ENCODE peak calls at places on chromosomes 3 and 15, in eight cellular contexts. H, W, S, I, M, L, D and F are unnamed samples.

GRCh38 chr15:51299187-51300015 is 39.0 kb downstream of the CYP19A1 start:
- DNase-seq in H (peak), W (no peak), S (no peak), I (no peak), M (no peak), L (no peak), D (no peak), F (no peak)

GRCh38 chr3:126894516-126894915 is 88.4 kb upstream of the PLXNA1 start:
- DNase-seq in H (no peak), W (no peak), S (no peak), I (no peak), M (no peak), L (no peak), D (no peak), F (no peak)

GRCh38 chr3:94990952-94991705 is 928.3 kb downstream of the NSUN3 start:
- DNase-seq in H (no peak), W (no peak), S (no peak), I (no peak), M (no peak), L (no peak), D (no peak), F (no peak)

GRCh38 chr3:99852851-99853250 is 35.2 kb downstream of the CMSS1 start:
- DNase-seq in H (no peak), W (no peak), S (no peak), I (no peak), M (no peak), L (no peak), D (no peak), F (no peak)

GRCh38 chr3:122918576-122919290 is 108.8 kb downstream of the SEMA5B start:
- DNase-seq in H (no peak), W (no peak), S (no peak), I (no peak), M (no peak), L (no peak), D (no peak), F (no peak)

GRCh38 chr3:59535791-59536221 is 486.0 kb upstream of the CFAP20DC start:
- DNase-seq in H (no peak), W (no peak), S (no peak), I (no peak), M (peak), L (no peak), D (no peak), F (peak)

GRCh38 chr3:65677486-65677885 is 361.2 kb downstream of the MAGI1 start:
- DNase-seq in H (no peak), W (no peak), S (no peak), I (no peak), M (no peak), L (no peak), D (no peak), F (no peak)

GRCh38 chr3:162170581-162170980 is 674.0 kb downstream of the OTOL1 start:
- DNase-seq in H (no peak), W (no peak), S (no peak), I (no peak), M (no peak), L (no peak), D (no peak), F (no peak)

GRCh38 chr3:17755836-17756235 is 13.4 kb upstream of the TBC1D5 start:
- DNase-seq in H (no peak), W (no peak), S (no peak), I (no peak), M (no peak), L (no peak), D (no peak), F (no peak)

GRCh38 chr15:92655178-92655995 is at the start of gene FAM174B:
- DNase-seq in H (peak), W (peak), S (peak), I (peak), M (peak), L (no peak), D (no peak), F (no peak)

GRCh38 chr3:168517514-168518071 is 421.9 kb upstream of the GOLIM4 start:
- DNase-seq in H (peak), W (no peak), S (no peak), I (no peak), M (no peak), L (peak), D (no peak), F (no peak)

GRCh38 chr3:12753275-12754028 is 5.6 kb downstream of the TMEM40 start:
- DNase-seq in H (no peak), W (no peak), S (no peak), I (no peak), M (no peak), L (no peak), D (no peak), F (no peak)

GRCh38 chr3:13579089-13579488 is 30.2 kb downstream of the FBLN2 start:
- DNase-seq in H (no peak), W (no peak), S (no peak), I (no peak), M (peak), L (no peak), D (peak), F (no peak)

GRCh38 chr3:185555948-185556347 is 3.6 kb upstream of the LIPH start:
- DNase-seq in H (no peak), W (no peak), S (no peak), I (no peak), M (no peak), L (no peak), D (no peak), F (no peak)

GRCh38 chr15:74967670-74968069 is 11.1 kb upstream of the RPP25 start:
- DNase-seq in H (no peak), W (no peak), S (no peak), I (no peak), M (no peak), L (no peak), D (no peak), F (no peak)

GRCh38 chr15:98548172-98548971 is 100.0 kb upstream of the IGF1R start:
- DNase-seq in H (peak), W (peak), S (peak), I (peak), M (peak), L (no peak), D (peak), F (peak)

GRCh38 chr15:66927326-66928077 is 137.9 kb upstream of the SMAD3 start:
- DNase-seq in H (no peak), W (peak), S (no peak), I (no peak), M (no peak), L (no peak), D (no peak), F (no peak)

GRCh38 chr3:171417813-171418212 is 42.4 kb downstream of the TNIK start:
- DNase-seq in H (no peak), W (no peak), S (no peak), I (no peak), M (peak), L (no peak), D (peak), F (peak)

GRCh38 chr15:100020181-100020580 is 286.9 kb upstream of the LYSMD4 start:
- DNase-seq in H (no peak), W (no peak), S (no peak), I (no peak), M (no peak), L (no peak), D (no peak), F (no peak)

GRCh38 chr15:69719527-69719926 is 266.9 kb downstream of the RPLP1 start:
- DNase-seq in H (no peak), W (no peak), S (peak), I (no peak), M (no peak), L (no peak), D (no peak), F (no peak)

GRCh38 chr15:64843996-64844395 is 2.3 kb downstream of the PLEKHO2 start:
- DNase-seq in H (no peak), W (no peak), S (no peak), I (no peak), M (no peak), L (no peak), D (no peak), F (no peak)

GRCh38 chr3:54120657-54121403 is 1.5 kb upstream of the CACNA2D3 start:
- DNase-seq in H (no peak), W (no peak), S (no peak), I (peak), M (no peak), L (peak), D (no peak), F (no peak)

GRCh38 chr15:66899555-66900350 is 165.6 kb upstream of the SMAD3 start:
- DNase-seq in H (no peak), W (no peak), S (no peak), I (no peak), M (peak), L (no peak), D (no peak), F (no peak)

DNA sequence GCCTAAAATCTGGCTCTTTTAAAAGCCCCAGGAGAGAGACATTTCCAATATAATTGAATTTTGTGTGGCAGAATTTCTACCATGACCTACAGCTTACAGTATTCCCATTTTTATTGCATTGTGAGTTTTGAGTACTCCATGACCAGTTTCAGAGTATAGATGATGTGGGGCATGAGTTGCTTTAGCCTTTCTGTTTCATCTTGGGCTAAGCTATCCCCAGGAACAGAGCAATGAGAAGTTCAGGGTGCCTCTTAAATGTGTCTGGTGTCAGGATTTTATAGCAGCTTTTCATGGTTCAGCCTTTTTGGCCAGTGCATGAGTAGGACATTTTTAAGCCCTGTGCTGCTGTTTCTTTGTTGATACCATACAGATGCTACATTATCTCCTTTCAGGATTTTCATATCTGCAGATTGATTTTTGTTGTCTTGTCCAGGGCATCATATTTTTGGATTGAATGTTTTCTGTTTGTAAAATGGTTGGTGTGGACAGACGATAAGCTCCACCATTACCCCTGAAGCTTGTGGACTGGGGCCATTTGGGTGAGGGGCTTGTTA is 3.5 kb downstream of the ABHD2 start:
- DNase-seq in H (no peak), W (no peak), S (no peak), I (no peak), M (no peak), L (no peak), D (no peak), F (no peak)
- H3K4me3 ChIP-seq in H (peak), W (no peak), S (peak), I (no peak), M (no peak), L (peak), D (no peak), F (no peak)

GRCh38 chr3:50269460-50269859 is 513 bp downstream of the SEMA3B start:
- DNase-seq in H (no peak), W (no peak), S (no peak), I (no peak), M (no peak), L (no peak), D (no peak), F (no peak)

GRCh38 chr3:50267280-50267913 is 1.6 kb upstream of the SEMA3B start:
- DNase-seq in H (peak), W (peak), S (no peak), I (peak), M (no peak), L (no peak), D (no peak), F (no peak)

GRCh38 chr3:50268703-50269451 is at the start of gene SEMA3B:
- DNase-seq in H (peak), W (no peak), S (no peak), I (peak), M (peak), L (no peak), D (no peak), F (no peak)

GRCh38 chr3:50266808-50267207 is 2.1 kb upstream of the SEMA3B start:
- DNase-seq in H (no peak), W (no peak), S (no peak), I (peak), M (no peak), L (no peak), D (no peak), F (no peak)

GRCh38 chr3:50268276-50268675 is 671 bp upstream of the SEMA3B start:
- DNase-seq in H (no peak), W (no peak), S (no peak), I (no peak), M (no peak), L (no peak), D (no peak), F (no peak)
- H3K4me3 ChIP-seq in H (peak), W (no peak), S (no peak), I (peak), M (no peak), L (no peak), D (peak), F (no peak)

GRCh38 chr15:59587085-59587826 is 24.3 kb upstream of the GCNT3 start:
- DNase-seq in H (no peak), W (no peak), S (no peak), I (no peak), M (no peak), L (no peak), D (no peak), F (no peak)

GRCh38 chr15:59594493-59594942 is 17.1 kb upstream of the GCNT3 start:
- DNase-seq in H (peak), W (no peak), S (no peak), I (no peak), M (peak), L (no peak), D (no peak), F (no peak)

GRCh38 chr15:59594991-59595390 is 16.6 kb upstream of the GCNT3 start:
- DNase-seq in H (no peak), W (no peak), S (no peak), I (no peak), M (no peak), L (no peak), D (no peak), F (no peak)

GRCh38 chr15:59591372-59591771 is 20.2 kb upstream of the GCNT3 start:
- DNase-seq in H (no peak), W (no peak), S (no peak), I (no peak), M (no peak), L (no peak), D (no peak), F (no peak)

DNA sequence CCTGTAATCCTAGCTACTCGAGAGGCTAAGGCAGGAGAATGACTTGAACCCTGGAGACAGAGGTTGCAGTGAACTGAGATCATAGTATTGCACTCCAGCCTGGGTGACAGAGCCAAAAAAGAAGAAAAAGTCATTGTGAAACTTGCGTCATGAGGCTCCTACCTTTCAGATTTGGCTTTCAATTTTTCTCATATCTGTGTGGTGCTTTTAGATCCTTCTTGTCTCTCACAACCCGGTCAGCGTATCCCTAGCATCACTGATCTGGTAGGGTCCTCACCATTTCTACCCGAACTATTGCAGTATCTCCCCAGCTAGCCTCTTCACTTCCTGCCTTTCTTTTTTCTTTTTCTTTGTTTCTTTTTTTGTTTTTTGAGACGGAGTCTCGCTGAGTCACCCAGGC is 21.6 kb upstream of the GCNT3 start:
- DNase-seq in H (no peak), W (no peak), S (no peak), I (no peak), M (no peak), L (peak), D (no peak), F (no peak)
- H3K4me3 ChIP-seq in H (no peak), W (no peak), S (no peak), I (no peak), M (no peak), L (no peak), D (no peak), F (no peak)

GRCh38 chr15:56244237-56244810 is 645 bp upstream of the RFX7 start:
- DNase-seq in H (no peak), W (peak), S (peak), I (peak), M (peak), L (no peak), D (peak), F (peak)

GRCh38 chr15:56244811-56245576 is 1.3 kb upstream of the RFX7 start:
- DNase-seq in H (peak), W (peak), S (peak), I (peak), M (no peak), L (no peak), D (no peak), F (no peak)

GRCh38 chr15:56248276-56248675 is 4.6 kb upstream of the RFX7 start:
- DNase-seq in H (no peak), W (no peak), S (no peak), I (no peak), M (no peak), L (no peak), D (no peak), F (no peak)

GRCh38 chr15:56247266-56247665 is 3.6 kb upstream of the RFX7 start:
- DNase-seq in H (no peak), W (no peak), S (no peak), I (no peak), M (no peak), L (no peak), D (no peak), F (no peak)

GRCh38 chr15:56245871-56246814 is 2.5 kb upstream of the RFX7 start:
- DNase-seq in H (peak), W (peak), S (peak), I (peak), M (peak), L (peak), D (peak), F (peak)
- H3K4me3 ChIP-seq in H (peak), W (peak), S (peak), I (no peak), M (peak), L (peak), D (no peak), F (peak)

GRCh38 chr3:113625724-113626348 is 70.6 kb downstream of the USF3 start:
- DNase-seq in H (no peak), W (no peak), S (no peak), I (no peak), M (no peak), L (no peak), D (no peak), F (no peak)

GRCh38 chr3:113620091-113620490 is 76.4 kb downstream of the USF3 start:
- DNase-seq in H (no peak), W (no peak), S (no peak), I (no peak), M (no peak), L (no peak), D (no peak), F (no peak)

GRCh38 chr3:113623827-113624226 is 72.6 kb downstream of the USF3 start:
- DNase-seq in H (no peak), W (no peak), S (no peak), I (no peak), M (no peak), L (no peak), D (no peak), F (no peak)

GRCh38 chr3:113626513-113627371 is 69.7 kb downstream of the USF3 start:
- DNase-seq in H (peak), W (peak), S (no peak), I (peak), M (peak), L (peak), D (peak), F (peak)

GRCh38 chr3:113623324-113623723 is 73.1 kb downstream of the USF3 start:
- DNase-seq in H (no peak), W (peak), S (no peak), I (no peak), M (no peak), L (no peak), D (no peak), F (no peak)
- H3K4me3 ChIP-seq in H (no peak), W (no peak), S (no peak), I (no peak), M (no peak), L (no peak), D (no peak), F (no peak)

GRCh38 chr3:194285024-194285858 is 65.9 kb downstream of the CPN2 start:
- DNase-seq in H (no peak), W (no peak), S (no peak), I (peak), M (peak), L (no peak), D (peak), F (no peak)
- H3K4me3 ChIP-seq in H (no peak), W (no peak), S (no peak), I (no peak), M (no peak), L (no peak), D (no peak), F (no peak)

DNA sequence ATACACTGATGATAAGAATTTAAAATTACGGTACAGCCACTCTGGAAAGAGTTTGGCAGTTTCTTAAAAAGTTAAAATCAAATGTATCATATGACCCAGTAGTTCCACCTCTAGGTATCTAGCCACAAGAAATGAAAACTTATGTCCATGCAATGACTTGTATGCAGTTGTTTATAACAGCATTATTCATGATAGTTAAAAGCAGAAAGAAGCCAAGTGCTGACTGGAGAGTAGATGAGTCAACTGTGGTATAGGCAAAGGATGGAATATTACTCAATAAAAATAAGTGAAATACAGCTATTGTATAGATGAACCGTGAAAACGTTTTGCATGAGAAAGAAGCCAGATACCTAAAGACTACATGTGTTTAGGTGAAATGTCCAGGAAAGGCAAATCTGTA is 14.8 kb downstream of the GPR87 start:
- DNase-seq in H (no peak), W (no peak), S (no peak), I (no peak), M (peak), L (no peak), D (peak), F (no peak)
- H3K4me3 ChIP-seq in H (no peak), W (no peak), S (no peak), I (no peak), M (no peak), L (no peak), D (no peak), F (no peak)

GRCh38 chr3:79367803-79368202 is 400.0 kb downstream of the ROBO1 start:
- DNase-seq in H (no peak), W (no peak), S (no peak), I (no peak), M (no peak), L (no peak), D (no peak), F (no peak)

GRCh38 chr3:79369306-79369705 is 398.5 kb downstream of the ROBO1 start:
- DNase-seq in H (no peak), W (no peak), S (no peak), I (no peak), M (peak), L (no peak), D (no peak), F (peak)

GRCh38 chr3:79366414-79366813 is 401.4 kb downstream of the ROBO1 start:
- DNase-seq in H (no peak), W (no peak), S (no peak), I (no peak), M (no peak), L (no peak), D (no peak), F (no peak)

GRCh38 chr3:79367066-79367465 is 400.7 kb downstream of the ROBO1 start:
- DNase-seq in H (no peak), W (no peak), S (no peak), I (no peak), M (peak), L (no peak), D (no peak), F (peak)

GRCh38 chr3:79368403-79368802 is 399.4 kb downstream of the ROBO1 start:
- DNase-seq in H (no peak), W (no peak), S (no peak), I (no peak), M (no peak), L (no peak), D (no peak), F (no peak)
- H3K4me3 ChIP-seq in H (no peak), W (no peak), S (no peak), I (no peak), M (no peak), L (no peak), D (no peak), F (no peak)